ENCODE peak calls at places on chromosome 19, in six cellular contexts. O is GM12878, R is HepG2, X is A549, J is endothelial cell of umbilical vein, B is K562. Z is an unnamed sample.
A peak's percentile ranks its signal among the peaks of the same experiment; 100 is the strongest.

GRCh38 chr19:50624949-50625600 is 14.6 kb downstream of the SYT3 start:
- DNase-seq in X (no peak), R (no peak), B (no peak), O (no peak), J (no peak), Z (no peak)

GRCh38 chr19:48812094-48812929 is 1.5 kb upstream of the BCAT2 start:
- DNase-seq in O (no peak), B (peak; percentile 99), X (peak; percentile 66), J (peak; percentile 72), R (peak; percentile 37), Z (peak; percentile 83)

GRCh38 chr19:48720251-48720612 is 707 bp upstream of the MAMSTR start:
- DNase-seq in B (no peak), J (no peak), R (no peak), O (no peak), X (no peak), Z (no peak)

GRCh38 chr19:32674153-32674958 is 624 bp downstream of the ANKRD27 start:
- DNase-seq in O (no peak), B (no peak), X (no peak), R (no peak), J (peak; percentile 6), Z (peak; percentile 40)

GRCh38 chr19:49665301-49666119 is at the start of the genes BCL2L12 and IRF3:
- DNase-seq in B (peak; percentile 85), O (peak; percentile 84), X (peak; percentile 98), J (peak; percentile 97), R (peak; percentile 92), Z (peak; percentile 95)

GRCh38 chr19:3649888-3650287 is 23.3 kb upstream of the CACTIN start:
- DNase-seq in X (no peak), O (no peak), B (no peak), J (no peak), R (no peak), Z (no peak)

GRCh38 chr19:48239582-48240141 is 16.1 kb downstream of the CARD8 start:
- DNase-seq in R (no peak), O (no peak), B (no peak), X (no peak), J (no peak), Z (no peak)

GRCh38 chr19:40612831-40613668 is 11.9 kb downstream of the LTBP4 start:
- DNase-seq in X (peak; percentile 71), O (no peak), R (no peak), B (peak; percentile 89), J (no peak), Z (no peak)

GRCh38 chr19:50696065-50696425 is 23.6 kb downstream of the SHANK1 start:
- DNase-seq in O (no peak), R (no peak), B (no peak), J (no peak), X (no peak), Z (no peak)

GRCh38 chr19:29074579-29074978 is 138.4 kb downstream of the UQCRFS1 start:
- DNase-seq in O (no peak), J (no peak), B (no peak), X (no peak), R (no peak), Z (no peak)

GRCh38 chr19:4172861-4173473 is 9.4 kb downstream of the SIRT6 start:
- DNase-seq in X (peak; percentile 17), J (no peak), R (no peak), B (peak; percentile 80), O (no peak), Z (peak; percentile 47)

GRCh38 chr19:38912600-38913514 is 871 bp upstream of the CCER2 start:
- DNase-seq in R (no peak), O (no peak), B (no peak), X (no peak), J (no peak), Z (peak; percentile 25)

GRCh38 chr19:5948697-5949564 is 29.0 kb downstream of the RANBP3 start:
- DNase-seq in R (no peak), B (no peak), O (no peak), X (no peak), J (no peak), Z (no peak)

GRCh38 chr19:6587998-6588507 is 2.9 kb downstream of the CD70 start:
- DNase-seq in X (no peak), O (no peak), J (no peak), R (no peak), B (no peak), Z (no peak)

GRCh38 chr19:11577451-11578341 is at the start of gene ACP5:
- DNase-seq in J (no peak), B (no peak), O (no peak), X (no peak), R (no peak), Z (no peak)

GRCh38 chr19:52601025-52601973 is 31.2 kb downstream of the ZNF701 start:
- DNase-seq in O (peak; percentile 60), X (no peak), J (peak; percentile 84), B (peak; percentile 95), R (peak; percentile 74), Z (peak; percentile 90)

GRCh38 chr19:5170329-5170745 is 170.3 kb downstream of the PTPRS start:
- DNase-seq in R (no peak), X (no peak), O (no peak), J (no peak), B (peak; percentile 61), Z (peak; percentile 45)

GRCh38 chr19:6126335-6126974 is 9.0 kb upstream of the ACSBG2 start:
- DNase-seq in J (peak; percentile 75), R (peak; percentile 67), O (peak; percentile 71), X (peak; percentile 62), B (peak; percentile 70), Z (peak; percentile 71)

GRCh38 chr19:38780443-38780842 is 7.1 kb upstream of the LGALS7 start:
- DNase-seq in J (no peak), R (no peak), O (no peak), X (no peak), B (no peak), Z (no peak)

GRCh38 chr19:41590945-41591344 is 15.0 kb downstream of the CEACAM21 start:
- DNase-seq in X (no peak), O (no peak), J (no peak), B (no peak), R (no peak), Z (no peak)

GRCh38 chr19:36514012-36514612 is 14.0 kb downstream of the ZNF260 start:
- DNase-seq in J (no peak), B (no peak), R (no peak), O (no peak), X (no peak), Z (no peak)

GRCh38 chr19:5591476-5591875 is 23.7 kb upstream of the TINCR start:
- DNase-seq in J (no peak), X (no peak), B (no peak), R (no peak), O (no peak), Z (no peak)

GRCh38 chr19:16088351-16088984 is 12.2 kb downstream of the TPM4 start:
- DNase-seq in O (no peak), B (peak; percentile 34), X (no peak), R (no peak), J (no peak), Z (no peak)

GRCh38 chr19:789473-790052 is 7.7 kb upstream of the PTBP1 start:
- DNase-seq in X (no peak), J (peak; percentile 69), B (peak; percentile 14), R (peak; percentile 58), O (no peak), Z (peak; percentile 20)

GRCh38 chr19:17137417-17137816 is 61.8 kb downstream of the MYO9B start:
- DNase-seq in X (no peak), B (no peak), O (no peak), R (no peak), J (peak; percentile 24), Z (no peak)

GRCh38 chr19:3783660-3784584 is 2.3 kb downstream of the MATK start:
- DNase-seq in B (peak; percentile 37), O (no peak), J (no peak), X (no peak), R (peak; percentile 47), Z (peak; percentile 36)

GRCh38 chr19:46495789-46496099 is at the start of gene PNMA8B:
- DNase-seq in J (no peak), R (no peak), X (no peak), B (peak; percentile 71), O (no peak), Z (no peak)

GRCh38 chr19:8323781-8324185 is 2.5 kb downstream of the RPS28 start:
- DNase-seq in B (no peak), J (peak; percentile 44), R (no peak), O (no peak), X (no peak), Z (peak; percentile 63)

GRCh38 chr19:10503002-10503789 is at the start of gene KEAP1:
- DNase-seq in B (peak; percentile 85), X (peak; percentile 29), O (no peak), R (peak; percentile 18), J (peak; percentile 40), Z (peak; percentile 89)
- TF ChIP-seq POLR2A in B (peak; percentile 60), X (no peak), O (no peak), R (no peak), J (no peak), Z (no peak)

DNA sequence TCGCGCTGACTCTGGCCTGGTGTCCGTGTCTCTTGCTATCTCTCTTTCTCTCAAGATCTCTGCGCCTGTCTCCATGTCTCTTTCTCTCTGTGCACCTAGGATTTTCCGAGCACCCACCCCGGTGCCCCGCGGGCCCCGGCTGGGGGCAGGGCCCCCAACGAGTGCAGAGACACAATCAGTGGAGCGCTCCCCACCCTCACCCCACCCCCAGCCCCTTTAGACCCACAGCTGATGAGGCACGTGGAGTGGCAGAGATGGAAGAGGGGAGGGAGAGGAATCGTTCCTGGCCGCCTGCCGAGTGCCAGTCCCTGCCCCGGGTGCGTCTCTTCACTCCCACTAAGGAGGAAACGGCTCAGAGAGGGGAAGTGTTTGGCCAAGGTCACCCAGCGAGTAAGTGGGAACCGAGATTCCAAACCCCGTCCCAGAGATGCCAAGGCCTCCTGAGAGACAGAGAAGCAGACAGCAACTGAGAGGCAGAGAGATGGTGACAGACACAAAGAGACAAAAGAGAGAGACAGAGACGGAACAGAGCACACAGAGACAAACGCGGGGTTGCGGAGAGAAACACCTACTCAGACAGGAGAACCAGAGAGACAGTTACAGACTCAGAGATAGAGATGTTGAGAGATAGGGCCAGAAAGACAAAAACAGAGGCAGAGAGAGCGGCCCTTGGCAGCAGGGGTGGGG is 626 bp upstream of the BCL3 start:
- DNase-seq in J (peak; percentile 76), O (no peak), X (peak; percentile 76), R (peak; percentile 50), B (no peak), Z (peak; percentile 45)
- TF ChIP-seq MAX in J (no peak), O (no peak), X (peak; percentile 84), R (peak; percentile 24), B (no peak), Z (peak; percentile 31)

DNA sequence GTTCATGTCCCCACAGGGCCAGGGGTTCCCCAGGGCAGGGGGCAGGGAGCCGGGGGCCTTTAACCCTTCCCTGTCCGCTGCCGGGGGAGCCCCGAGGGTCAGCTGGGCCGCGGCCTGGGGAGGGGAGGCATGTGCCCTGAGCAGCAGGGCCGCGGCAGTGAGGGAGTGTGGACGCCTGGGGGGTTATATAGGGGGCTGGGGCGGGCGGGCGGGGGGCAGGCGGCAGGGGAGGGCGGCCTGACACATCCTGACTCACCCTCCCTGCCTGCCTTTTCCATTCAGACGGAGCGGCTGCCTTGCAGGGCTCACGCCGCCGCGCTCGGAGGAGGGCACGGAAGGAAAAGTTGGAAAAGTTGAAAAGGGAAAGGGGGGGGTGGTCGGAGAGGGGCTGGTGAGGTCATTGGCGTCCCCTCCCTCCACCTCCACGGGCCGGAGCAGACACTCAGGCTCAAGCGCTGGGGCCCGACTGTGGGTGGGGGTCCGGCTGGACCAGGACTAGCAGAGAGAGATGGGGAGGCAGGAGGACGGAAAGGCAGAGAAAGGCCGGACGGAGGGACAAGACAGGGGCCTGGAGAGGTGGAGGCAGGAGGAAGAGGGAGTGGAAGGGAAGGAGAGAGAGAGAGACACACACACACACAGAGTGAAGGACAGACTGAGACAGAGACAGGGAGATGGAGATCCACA is at the start of gene IL11:
- DNase-seq in X (peak; percentile 65), J (no peak), B (no peak), R (no peak), O (no peak), Z (no peak)
- TF ChIP-seq MYC in X (no peak), J (no peak), B (no peak), R (no peak), O (no peak), Z (no peak)

GRCh38 chr19:34926361-34926684 is 380 bp upstream of the ZNF30 start:
- DNase-seq in B (no peak), J (no peak), O (no peak), R (no peak), X (no peak), Z (no peak)
- TF ChIP-seq POLR2A in B (no peak), J (no peak), O (no peak), R (no peak), X (no peak), Z (no peak)

Z was measured in NB4.